ENCODE peak calls at places on chromosomes 5 and 9, in eight cellular contexts. F, E, D, Q, P, N, M and B are unnamed samples.

GRCh38 chr5:13580058-13580457 is 364.4 kb downstream of the DNAH5 start:
- DNase-seq in F (no peak), E (no peak), D (no peak), Q (no peak), P (no peak), N (no peak), M (no peak), B (no peak)

GRCh38 chr5:149400304-149400703 is 21.2 kb upstream of the IL17B start:
- DNase-seq in F (no peak), E (no peak), D (no peak), Q (no peak), P (no peak), N (no peak), M (no peak), B (no peak)

GRCh38 chr5:106397700-106398099 is 1273.0 kb downstream of the EFNA5 start:
- DNase-seq in F (no peak), E (no peak), D (no peak), Q (no peak), P (no peak), N (no peak), M (peak), B (no peak)

GRCh38 chr5:82163459-82164108 is 114.6 kb downstream of the RPS23 start:
- DNase-seq in F (no peak), E (no peak), D (no peak), Q (no peak), P (no peak), N (no peak), M (peak), B (no peak)

GRCh38 chr5:90689064-90689463 is 130.5 kb downstream of the ADGRV1 start:
- DNase-seq in F (no peak), E (no peak), D (no peak), Q (no peak), P (no peak), N (no peak), M (no peak), B (no peak)

GRCh38 chr9:27204578-27204977 is 92.4 kb downstream of the EQTN start:
- DNase-seq in F (no peak), E (no peak), D (no peak), Q (no peak), P (no peak), N (no peak), M (peak), B (no peak)

GRCh38 chr9:128886211-128886826 is 4.4 kb downstream of the LRRC8A start:
- DNase-seq in F (no peak), E (no peak), D (no peak), Q (no peak), P (no peak), N (no peak), M (no peak), B (no peak)

GRCh38 chr5:93677344-93678021 is 63.9 kb downstream of the POU5F2 start:
- DNase-seq in F (no peak), E (no peak), D (no peak), Q (peak), P (peak), N (peak), M (peak), B (no peak)

GRCh38 chr5:138696501-138696900 is 56.7 kb upstream of the CTNNA1 start:
- DNase-seq in F (no peak), E (no peak), D (no peak), Q (no peak), P (no peak), N (no peak), M (peak), B (no peak)

GRCh38 chr5:53943938-53944337 is 366.4 kb downstream of the ARL15 start:
- DNase-seq in F (no peak), E (no peak), D (no peak), Q (no peak), P (no peak), N (no peak), M (no peak), B (no peak)

GRCh38 chr5:110031402-110032140 is 341.8 kb downstream of the MAN2A1 start:
- DNase-seq in F (no peak), E (no peak), D (no peak), Q (no peak), P (no peak), N (no peak), M (peak), B (no peak)

GRCh38 chr5:93589812-93590215 is 6.8 kb downstream of the NR2F1 start:
- DNase-seq in F (no peak), E (no peak), D (no peak), Q (no peak), P (no peak), N (no peak), M (no peak), B (no peak)

GRCh38 chr9:95044731-95045508 is 272.6 kb downstream of the FANCC start:
- DNase-seq in F (peak), E (no peak), D (peak), Q (peak), P (peak), N (peak), M (no peak), B (no peak)

GRCh38 chr9:72149231-72149975 is at the start of gene GDA:
- DNase-seq in F (peak), E (no peak), D (peak), Q (no peak), P (no peak), N (no peak), M (peak), B (peak)

GRCh38 chr5:94522099-94522498 is 96.3 kb downstream of the KIAA0825 start:
- DNase-seq in F (no peak), E (no peak), D (no peak), Q (no peak), P (no peak), N (no peak), M (no peak), B (no peak)

GRCh38 chr5:137791387-137791786 is 37.2 kb upstream of the HNRNPA0 start:
- DNase-seq in F (no peak), E (no peak), D (no peak), Q (no peak), P (no peak), N (no peak), M (no peak), B (no peak)

GRCh38 chr5:72760259-72760658 is 56.2 kb upstream of the TNPO1 start:
- DNase-seq in F (no peak), E (no peak), D (no peak), Q (no peak), P (no peak), N (no peak), M (peak), B (no peak)

GRCh38 chr9:136608331-136609159 is 54.2 kb upstream of the EGFL7 start:
- DNase-seq in F (no peak), E (no peak), D (no peak), Q (no peak), P (no peak), N (no peak), M (no peak), B (no peak)

GRCh38 chr5:179378116-179378440 is 32.8 kb upstream of the ADAMTS2 start:
- DNase-seq in F (no peak), E (no peak), D (no peak), Q (no peak), P (no peak), N (no peak), M (no peak), B (peak)

GRCh38 chr5:55063220-55063863 is 39.1 kb upstream of the GZMA start:
- DNase-seq in F (no peak), E (no peak), D (no peak), Q (no peak), P (no peak), N (no peak), M (peak), B (no peak)

GRCh38 chr9:38685535-38685934 is 34.4 kb downstream of the FAM240B start:
- DNase-seq in F (no peak), E (no peak), D (no peak), Q (no peak), P (no peak), N (no peak), M (no peak), B (no peak)

GRCh38 chr5:80620206-80620605 is 34.2 kb upstream of the MSH3 start:
- DNase-seq in F (no peak), E (no peak), D (no peak), Q (peak), P (no peak), N (no peak), M (no peak), B (no peak)

GRCh38 chr9:6877671-6878161 is 119.9 kb downstream of the KDM4C start:
- DNase-seq in F (no peak), E (no peak), D (no peak), Q (no peak), P (no peak), N (no peak), M (no peak), B (no peak)

GRCh38 chr9:79524266-79524665 is 47.5 kb upstream of the TLE4 start:
- DNase-seq in F (no peak), E (no peak), D (no peak), Q (no peak), P (no peak), N (no peak), M (peak), B (no peak)

GRCh38 chr9:121652838-121653231 is 1.4 kb downstream of the DAB2IP start:
- DNase-seq in F (no peak), E (no peak), D (no peak), Q (no peak), P (no peak), N (no peak), M (no peak), B (no peak)

GRCh38 chr5:24905123-24905522 is 260.3 kb upstream of the CDH10 start:
- DNase-seq in F (no peak), E (no peak), D (no peak), Q (no peak), P (no peak), N (no peak), M (peak), B (no peak)

GRCh38 chr5:148884339-148885020 is 58.1 kb downstream of the ADRB2 start:
- DNase-seq in F (no peak), E (no peak), D (no peak), Q (no peak), P (no peak), N (no peak), M (no peak), B (no peak)

GRCh38 chr5:98096155-98096554 is 677.3 kb upstream of the RGMB start:
- DNase-seq in F (no peak), E (no peak), D (no peak), Q (no peak), P (no peak), N (no peak), M (peak), B (no peak)

GRCh38 chr9:130911254-130912049 is 14.8 kb upstream of the QRFP start:
- DNase-seq in F (no peak), E (no peak), D (no peak), Q (no peak), P (no peak), N (no peak), M (no peak), B (no peak)

GRCh38 chr5:96816430-96816939 is 8.7 kb upstream of the ERAP1 start:
- DNase-seq in F (no peak), E (no peak), D (no peak), Q (no peak), P (no peak), N (no peak), M (no peak), B (no peak)

GRCh38 chr5:16160706-16161105 is 18.9 kb downstream of the MARCHF11 start:
- DNase-seq in F (no peak), E (no peak), D (peak), Q (no peak), P (no peak), N (no peak), M (peak), B (no peak)

GRCh38 chr5:139389701-139390638 is at the start of gene MZB1:
- DNase-seq in F (no peak), E (peak), D (no peak), Q (no peak), P (no peak), N (peak), M (no peak), B (peak)

GRCh38 chr5:98938459-98938858 is 9.7 kb upstream of the CHD1 start:
- DNase-seq in F (no peak), E (no peak), D (no peak), Q (no peak), P (no peak), N (no peak), M (no peak), B (no peak)

GRCh38 chr5:151758430-151759241 is at the start of gene ATOX1:
- DNase-seq in F (peak), E (peak), D (peak), Q (peak), P (peak), N (peak), M (peak), B (peak)
- TF ChIP-seq CTCF in F (no peak), E (peak), D (peak), Q (peak), P (peak), N (peak), M (no peak), B (peak)

DNA sequence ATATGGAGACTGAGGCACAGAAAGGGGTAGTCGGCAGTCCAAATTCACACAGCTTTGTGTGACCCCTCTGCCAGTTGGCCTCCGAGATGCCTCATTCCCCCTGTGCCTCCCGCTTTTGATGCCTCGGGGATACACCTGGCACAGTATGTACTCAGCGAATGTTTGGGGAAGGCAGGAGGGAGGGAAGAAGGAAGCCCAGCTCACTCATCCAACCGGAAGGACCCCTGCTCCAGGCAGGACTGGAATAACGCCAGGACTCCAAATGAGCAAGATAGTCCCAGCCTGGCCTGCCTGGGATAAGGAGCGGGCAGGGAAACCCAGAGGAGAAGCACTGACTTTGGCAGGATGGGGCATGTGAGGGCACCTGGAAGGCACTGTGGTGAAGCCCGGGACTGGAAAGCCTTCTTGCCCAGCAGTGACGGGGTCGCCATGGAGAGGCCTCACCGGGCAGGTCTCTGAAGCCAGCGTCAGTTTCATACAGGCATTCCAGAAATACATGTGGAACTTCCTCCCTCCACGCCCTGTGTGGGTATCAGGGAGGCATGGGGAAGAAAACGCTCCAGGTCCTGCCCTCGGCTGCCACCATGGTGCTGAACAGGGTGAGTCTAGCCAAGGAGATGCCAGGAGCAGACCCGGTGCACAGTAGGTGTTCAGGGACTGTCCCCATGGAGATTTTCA is 20.3 kb downstream of the LMX1B start:
- DNase-seq in F (no peak), E (no peak), D (no peak), Q (no peak), P (no peak), N (no peak), M (no peak), B (no peak)
- TF ChIP-seq CTCF in F (no peak), E (no peak), D (no peak), Q (no peak), P (no peak), N (no peak), M (no peak), B (no peak)

GRCh38 chr9:77014597-77015263 is 4.7 kb upstream of the FOXB2 start:
- DNase-seq in F (peak), E (no peak), D (no peak), Q (no peak), P (no peak), N (no peak), M (no peak), B (no peak)

GRCh38 chr9:77013932-77014596 is 5.4 kb upstream of the FOXB2 start:
- DNase-seq in F (peak), E (no peak), D (no peak), Q (no peak), P (no peak), N (no peak), M (no peak), B (no peak)

GRCh38 chr9:77010527-77010926 is 8.9 kb upstream of the FOXB2 start:
- DNase-seq in F (no peak), E (no peak), D (no peak), Q (no peak), P (no peak), N (no peak), M (no peak), B (no peak)

GRCh38 chr9:77013186-77013931 is 6.1 kb upstream of the FOXB2 start:
- DNase-seq in F (no peak), E (no peak), D (no peak), Q (no peak), P (no peak), N (no peak), M (no peak), B (no peak)

GRCh38 chr9:77011973-77012817 is 7.3 kb upstream of the FOXB2 start:
- DNase-seq in F (peak), E (peak), D (peak), Q (peak), P (peak), N (peak), M (peak), B (no peak)
- TF ChIP-seq CTCF in F (peak), E (no peak), D (peak), Q (peak), P (peak), N (peak), M (peak), B (peak)

DNA sequence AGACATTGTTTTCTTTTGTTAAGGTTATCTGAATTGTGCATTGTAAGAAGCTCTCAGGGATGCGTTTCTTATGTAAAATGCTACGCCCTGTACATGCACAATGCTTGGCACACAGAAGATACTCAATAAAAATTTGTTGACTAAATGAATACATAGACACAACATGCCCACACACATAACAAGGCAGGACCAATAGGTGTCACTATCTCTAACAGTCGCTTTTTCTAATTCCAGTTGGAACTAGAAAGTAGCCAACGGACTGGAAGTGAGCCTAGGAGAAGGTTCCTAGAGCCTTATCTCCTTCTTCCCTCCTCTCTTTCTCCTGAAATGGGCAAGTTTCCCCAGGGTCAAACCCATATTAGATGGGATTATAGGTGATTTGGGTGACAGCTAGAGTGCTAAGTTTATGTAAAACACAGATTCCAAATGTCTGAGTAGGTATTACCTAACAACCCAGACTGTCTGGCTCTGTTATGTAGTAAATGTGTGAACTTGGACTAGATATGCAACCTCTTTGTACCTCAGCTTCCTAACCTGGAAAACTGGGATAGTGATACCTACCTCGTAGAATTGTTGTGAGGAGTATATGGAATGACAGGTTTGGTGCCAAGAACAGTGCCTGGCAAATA is 603.0 kb downstream of the RAB3C start:
- DNase-seq in F (no peak), E (no peak), D (no peak), Q (no peak), P (no peak), N (no peak), M (no peak), B (no peak)
- TF ChIP-seq CTCF in F (no peak), E (no peak), D (no peak), Q (no peak), P (no peak), N (no peak), M (no peak), B (no peak)

GRCh38 chr9:68721934-68722333 is 16.9 kb downstream of the PIP5K1B start:
- DNase-seq in F (no peak), E (no peak), D (no peak), Q (no peak), P (no peak), N (no peak), M (no peak), B (no peak)
- TF ChIP-seq CTCF in F (no peak), E (no peak), D (no peak), Q (no peak), P (no peak), N (no peak), M (no peak), B (no peak)